ENCODE peak calls at places on chromosomes 3 and 15, in five cellular contexts. Z, Q, O, R and W are unnamed samples.

GRCh38 chr3:122213650-122214049 is 30.2 kb downstream of the CASR start:
- DNase-seq in R (no peak), Z (no peak), Q (no peak), O (no peak), W (no peak)

GRCh38 chr3:43748179-43748578 is 57.4 kb downstream of the ABHD5 start:
- DNase-seq in Q (no peak), Z (no peak), R (no peak), O (no peak), W (no peak)

GRCh38 chr15:63156086-63156707 is 1.1 kb downstream of the RPS27L start:
- DNase-seq in O (no peak), R (no peak), Z (no peak), Q (no peak), W (no peak)

GRCh38 chr15:63708141-63708772 is 111.1 kb downstream of the FBXL22 start:
- DNase-seq in O (no peak), Z (no peak), Q (no peak), R (no peak), W (no peak)

GRCh38 chr3:65551945-65552344 is 486.8 kb downstream of the MAGI1 start:
- DNase-seq in Z (no peak), R (no peak), O (no peak), Q (no peak), W (no peak)

GRCh38 chr3:109804697-109805096 is 467.4 kb upstream of the DPPA4 start:
- DNase-seq in R (no peak), Z (no peak), O (no peak), Q (no peak), W (no peak)

GRCh38 chr3:183161552-183162345 is 785 bp downstream of the LAMP3 start:
- DNase-seq in O (no peak), Q (no peak), Z (peak; percentile 42), R (peak; percentile 92), W (peak; percentile 42)

GRCh38 chr15:59168536-59168935 is 38.1 kb upstream of the LDHAL6B start:
- DNase-seq in R (no peak), Q (peak; percentile 39), Z (no peak), O (no peak), W (no peak)

GRCh38 chr3:189142527-189142926 is 29.2 kb upstream of the TPRG1 start:
- DNase-seq in O (no peak), Q (no peak), Z (no peak), R (no peak), W (no peak)

GRCh38 chr3:141686477-141687280 is 51.4 kb upstream of the RNF7 start:
- DNase-seq in Z (no peak), Q (peak; percentile 46), R (no peak), O (no peak), W (no peak)

GRCh38 chr3:127254730-127255129 is 33.1 kb downstream of the PRR20G start:
- DNase-seq in O (peak; percentile 33), R (no peak), Q (peak; percentile 16), Z (no peak), W (no peak)

GRCh38 chr15:71773206-71773859 is 37.0 kb upstream of the NR2E3 start:
- DNase-seq in Q (no peak), O (no peak), R (no peak), Z (no peak), W (no peak)

GRCh38 chr3:125107861-125108567 is 52.2 kb upstream of the HEG1 start:
- DNase-seq in Q (no peak), Z (no peak), O (no peak), R (peak; percentile 86), W (no peak)

GRCh38 chr3:114848643-114849350 is 298.3 kb downstream of the ZBTB20 start:
- DNase-seq in R (no peak), O (no peak), Z (no peak), Q (no peak), W (no peak)

GRCh38 chr3:86251781-86252180 is 739.2 kb downstream of the VGLL3 start:
- DNase-seq in R (no peak), Q (no peak), Z (no peak), O (no peak), W (no peak)

GRCh38 chr3:188729422-188729821 is 442.3 kb upstream of the TPRG1 start:
- DNase-seq in O (no peak), R (no peak), Z (no peak), Q (no peak), W (no peak)

GRCh38 chr3:113287818-113288648 is 76.7 kb downstream of the BOC start:
- DNase-seq in O (peak; percentile 47), R (no peak), Z (no peak), Q (peak; percentile 43), W (no peak)

GRCh38 chr3:8445861-8446260 is 55.8 kb upstream of the LMCD1 start:
- DNase-seq in R (no peak), O (no peak), Q (no peak), Z (no peak), W (no peak)

GRCh38 chr15:68721886-68722285 is 98.8 kb downstream of the ANP32A start:
- DNase-seq in Z (no peak), O (no peak), R (no peak), Q (no peak), W (no peak)

DNA sequence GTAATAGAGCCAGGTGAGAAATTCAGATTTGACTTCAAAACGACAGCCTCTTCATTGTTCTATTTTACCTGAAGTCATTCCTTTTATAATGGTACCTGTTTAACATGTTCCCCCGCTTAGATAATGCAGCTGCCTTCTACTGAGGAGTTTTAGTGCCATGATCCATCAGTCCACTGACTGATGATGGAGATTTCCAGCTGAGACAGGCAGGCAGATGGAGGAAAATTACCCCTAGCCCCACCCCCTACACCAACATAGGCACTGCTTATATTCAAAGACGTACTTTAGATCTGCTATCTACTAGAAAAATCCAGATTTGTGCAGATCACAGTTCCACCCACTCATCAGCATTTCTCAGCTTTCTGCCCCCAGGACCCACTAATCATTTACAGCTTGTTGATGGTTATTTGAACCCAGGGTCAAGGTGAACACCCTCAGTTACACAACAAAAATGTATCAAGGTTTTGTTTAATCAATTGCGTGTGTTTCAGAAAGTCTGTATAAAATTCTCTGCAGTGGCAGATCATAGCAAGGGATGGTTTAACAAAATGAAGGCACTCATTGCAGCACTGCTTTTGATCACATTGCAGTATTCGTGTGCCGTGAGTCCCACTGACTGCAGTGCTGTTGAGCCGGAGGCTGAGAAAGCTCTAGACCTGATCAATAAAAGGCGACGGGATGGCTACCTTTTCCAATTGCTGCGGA is at the start of gene HRG:
- DNase-seq in R (no peak), Z (no peak), Q (peak; percentile 58), O (no peak), W (no peak)
- TF ChIP-seq POLR2AphosphoS5 in R (no peak), Z (no peak), Q (no peak), O (no peak), W (no peak)

GRCh38 chr3:132421832-132422231 is 4.5 kb downstream of the DNAJC13 start:
- DNase-seq in Z (no peak), R (no peak), O (no peak), Q (peak; percentile 60), W (no peak)

GRCh38 chr3:132418916-132419315 is 1.6 kb downstream of the DNAJC13 start:
- DNase-seq in Z (no peak), R (no peak), Q (no peak), O (no peak), W (no peak)

GRCh38 chr3:132414841-132415240 is 2.5 kb upstream of the DNAJC13 start:
- DNase-seq in O (no peak), Q (no peak), Z (no peak), R (no peak), W (no peak)

GRCh38 chr3:132417695-132418520 is 606 bp downstream of the DNAJC13 start:
- DNase-seq in Q (peak; percentile 53), O (peak; percentile 62), Z (peak; percentile 11), R (peak; percentile 31), W (peak; percentile 27)

DNA sequence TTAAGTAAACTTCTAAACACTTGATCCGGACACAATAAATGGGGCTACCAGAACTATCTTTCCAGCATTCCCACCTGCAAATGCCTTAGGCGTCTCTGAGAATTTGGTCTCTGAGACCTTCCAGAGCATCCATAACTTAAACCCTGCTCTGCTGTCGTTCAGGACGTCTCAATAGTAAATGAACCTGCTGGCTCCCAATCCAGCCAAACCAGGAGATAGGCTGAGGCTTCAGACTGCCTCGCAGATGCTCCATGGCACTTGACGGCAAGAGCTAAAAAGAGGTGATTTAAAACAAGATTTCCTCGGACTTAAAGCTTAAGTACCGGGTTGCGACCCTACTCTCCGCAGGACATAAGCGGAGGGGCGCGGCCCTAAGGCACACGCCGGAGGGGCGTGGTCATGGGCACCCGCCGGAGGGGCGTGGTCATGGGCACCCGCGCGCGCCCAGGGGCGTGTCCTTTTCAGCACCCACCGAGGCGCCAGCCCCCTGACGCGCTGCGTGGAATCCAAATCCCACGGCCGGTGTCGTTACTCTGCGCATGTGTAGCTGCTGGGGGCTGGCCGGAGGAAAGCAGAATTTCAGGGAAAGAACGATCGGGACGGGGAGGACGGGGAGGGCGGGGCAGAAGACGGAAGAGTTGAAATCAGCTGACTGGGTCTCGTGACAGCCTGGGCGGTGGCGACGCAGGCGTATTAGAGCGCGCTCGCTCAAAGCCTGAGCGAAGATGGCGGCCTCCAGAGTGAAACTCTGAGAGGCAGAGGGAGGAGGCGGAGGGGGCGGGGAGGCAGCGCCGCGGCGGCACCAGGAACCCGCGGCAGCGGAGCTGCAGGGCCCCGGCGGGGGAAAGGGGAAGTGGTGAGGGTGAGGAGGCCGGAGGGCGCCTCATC is at the start of gene DNAJC13:
- DNase-seq in R (peak; percentile 67), O (peak; percentile 85), Q (peak; percentile 87), Z (peak; percentile 77), W (peak; percentile 68)
- TF ChIP-seq POLR2A in R (peak; percentile 78), O (peak; percentile 74), Q (no peak), Z (no peak), W (peak; percentile 73)

GRCh38 chr15:67188551-67189218 is 65.8 kb downstream of the AAGAB start:
- DNase-seq in O (no peak), R (no peak), Z (no peak), Q (no peak), W (no peak)

GRCh38 chr15:67190326-67190725 is 64.1 kb downstream of the AAGAB start:
- DNase-seq in R (no peak), O (no peak), Q (no peak), Z (no peak), W (no peak)

GRCh38 chr15:67187351-67187854 is 67.1 kb downstream of the AAGAB start:
- DNase-seq in O (no peak), Q (no peak), Z (no peak), R (no peak), W (no peak)

GRCh38 chr15:67190813-67191212 is 63.6 kb downstream of the AAGAB start:
- DNase-seq in Z (no peak), O (no peak), R (no peak), Q (no peak), W (no peak)

DNA sequence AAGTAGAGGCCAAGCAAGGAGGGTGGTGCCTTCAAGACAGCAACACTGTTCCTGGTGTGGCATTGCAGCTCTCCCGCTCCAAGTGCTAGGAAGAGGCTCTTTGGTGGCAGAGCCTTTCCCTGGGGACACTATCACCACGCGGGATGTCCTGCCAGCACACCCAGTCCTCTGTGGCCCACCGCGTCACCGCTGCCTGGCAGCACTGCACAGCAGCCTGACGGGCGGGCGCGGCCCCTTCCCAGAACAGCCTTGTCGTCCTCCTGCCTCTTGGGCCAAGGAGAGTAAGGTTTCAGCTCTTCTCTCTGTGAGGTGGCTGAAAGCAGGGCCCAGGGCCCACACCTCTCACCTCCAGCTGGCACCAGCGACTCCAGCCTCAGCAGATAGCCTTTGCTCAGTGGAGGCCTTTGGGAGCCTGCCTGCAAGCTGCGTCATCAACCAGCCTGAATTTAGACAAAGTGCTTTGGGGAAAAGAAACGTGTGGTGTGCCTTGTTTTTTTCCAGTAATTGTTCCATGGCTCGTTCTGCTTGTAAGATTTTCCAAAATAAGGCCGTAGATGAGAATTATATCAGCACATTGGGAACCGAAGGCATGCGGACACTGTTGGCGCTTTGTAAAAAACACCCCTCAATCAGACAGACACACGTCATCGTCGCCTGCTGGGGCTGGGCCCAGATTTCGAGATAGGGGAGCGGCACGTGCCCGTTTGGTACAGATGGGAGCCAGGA is 65.0 kb downstream of the AAGAB start:
- DNase-seq in Z (no peak), O (no peak), Q (no peak), R (no peak), W (no peak)
- TF ChIP-seq TAF1 in Z (no peak), O (no peak), Q (no peak), R (no peak), W (no peak)

GRCh38 chr3:99167016-99167415 is 265.5 kb upstream of the DCBLD2 start:
- DNase-seq in Q (no peak), O (no peak), R (no peak), Z (no peak), W (no peak)
- TF ChIP-seq POLR2AphosphoS5 in Q (no peak), O (no peak), R (no peak), Z (no peak), W (no peak)